ENCODE peak calls at places on chromosomes 13 and 19, in four cellular contexts. One of them, this sample, is unnamed.

GRCh38 chr19:42325896-42326771 is 699 bp downstream of the MEGF8 start:
- DNase-seq in choroid plexus epithelial cell: no peak
- DNase-seq in upper lobe of left lung: peak
- DNase-seq in cardiac muscle cell: peak
- DNase-seq in this sample: no peak

GRCh38 chr19:4445963-4446668 is 11.5 kb downstream of the UBXN6 start:
- DNase-seq in choroid plexus epithelial cell: no peak
- DNase-seq in upper lobe of left lung: peak
- DNase-seq in cardiac muscle cell: no peak
- DNase-seq in this sample: no peak

GRCh38 chr19:1945899-1946298 is 4.9 kb downstream of the CSNK1G2 start:
- DNase-seq in choroid plexus epithelial cell: peak
- DNase-seq in upper lobe of left lung: peak
- DNase-seq in cardiac muscle cell: peak
- DNase-seq in this sample: peak

GRCh38 chr19:35704218-35704617 is at the start of gene ZBTB32:
- DNase-seq in choroid plexus epithelial cell: peak
- DNase-seq in upper lobe of left lung: peak
- DNase-seq in cardiac muscle cell: peak
- DNase-seq in this sample: peak

GRCh38 chr13:40153516-40153915 is 498.1 kb downstream of the COG6 start:
- DNase-seq in choroid plexus epithelial cell: peak
- DNase-seq in upper lobe of left lung: no peak
- DNase-seq in cardiac muscle cell: no peak
- DNase-seq in this sample: no peak

GRCh38 chr19:3984908-3985642 is at the start of gene EEF2:
- DNase-seq in choroid plexus epithelial cell: peak
- DNase-seq in upper lobe of left lung: peak
- DNase-seq in cardiac muscle cell: peak
- DNase-seq in this sample: peak

GRCh38 chr19:38852231-38853044 is 2.7 kb upstream of the HNRNPL start:
- DNase-seq in choroid plexus epithelial cell: peak
- DNase-seq in upper lobe of left lung: peak
- DNase-seq in cardiac muscle cell: no peak
- DNase-seq in this sample: peak

GRCh38 chr13:113458218-113459065 is 5.2 kb upstream of the ADPRHL1 start:
- DNase-seq in choroid plexus epithelial cell: peak
- DNase-seq in upper lobe of left lung: no peak
- DNase-seq in cardiac muscle cell: peak
- DNase-seq in this sample: no peak

GRCh38 chr19:45499196-45500180 is 1.2 kb downstream of the PPM1N start:
- DNase-seq in choroid plexus epithelial cell: peak
- DNase-seq in upper lobe of left lung: no peak
- DNase-seq in cardiac muscle cell: peak
- DNase-seq in this sample: no peak
- H3K4me3 ChIP-seq in choroid plexus epithelial cell: no peak
- H3K4me3 ChIP-seq in upper lobe of left lung: peak
- H3K4me3 ChIP-seq in cardiac muscle cell: peak
- H3K4me3 ChIP-seq in this sample: no peak

DNA sequence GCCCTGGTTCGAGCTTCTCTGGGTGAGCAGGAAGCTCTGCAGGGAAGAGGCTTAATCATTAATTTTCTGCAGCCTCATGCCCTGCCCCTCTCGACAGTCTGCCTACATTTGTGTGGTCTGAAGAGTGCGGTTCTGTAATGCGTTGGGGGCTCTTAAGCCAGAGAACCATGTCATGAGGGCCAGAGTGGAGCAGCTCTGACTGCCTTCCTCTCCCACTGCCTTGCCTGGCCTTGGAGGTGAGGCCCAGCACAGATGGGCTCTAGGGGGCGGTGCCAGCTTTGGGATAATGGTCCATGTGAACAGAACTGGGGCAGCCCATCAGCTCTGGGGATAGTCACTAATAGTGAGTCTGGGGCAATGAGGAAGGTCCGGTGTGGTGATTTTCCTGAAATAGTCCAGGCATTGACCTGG is 5.7 kb downstream of the FGF9 start:
- DNase-seq in choroid plexus epithelial cell: no peak
- DNase-seq in upper lobe of left lung: no peak
- DNase-seq in cardiac muscle cell: peak
- DNase-seq in this sample: no peak
- TF ChIP-seq CTCF in choroid plexus epithelial cell: no peak
- TF ChIP-seq CTCF in upper lobe of left lung: no peak
- TF ChIP-seq CTCF in cardiac muscle cell: no peak
- TF ChIP-seq CTCF in this sample: no peak

GRCh38 chr19:781800-782194 is 15.5 kb upstream of the PTBP1 start:
- DNase-seq in choroid plexus epithelial cell: no peak
- DNase-seq in upper lobe of left lung: no peak
- DNase-seq in cardiac muscle cell: no peak
- DNase-seq in this sample: no peak
- H3K4me3 ChIP-seq in choroid plexus epithelial cell: no peak
- H3K4me3 ChIP-seq in upper lobe of left lung: peak
- H3K4me3 ChIP-seq in cardiac muscle cell: no peak
- H3K4me3 ChIP-seq in this sample: no peak

GRCh38 chr13:79406597-79406908 is 498 bp upstream of the RBM26 start:
- DNase-seq in choroid plexus epithelial cell: no peak
- DNase-seq in upper lobe of left lung: no peak
- DNase-seq in cardiac muscle cell: no peak
- DNase-seq in this sample: no peak

GRCh38 chr13:79405501-79405830 is 589 bp downstream of the RBM26 start:
- DNase-seq in choroid plexus epithelial cell: peak
- DNase-seq in upper lobe of left lung: no peak
- DNase-seq in cardiac muscle cell: no peak
- DNase-seq in this sample: no peak

GRCh38 chr13:79407349-79407979 is 1.4 kb upstream of the RBM26 start:
- DNase-seq in choroid plexus epithelial cell: no peak
- DNase-seq in upper lobe of left lung: no peak
- DNase-seq in cardiac muscle cell: no peak
- DNase-seq in this sample: no peak

GRCh38 chr13:79404985-79405384 is 1.1 kb downstream of the RBM26 start:
- DNase-seq in choroid plexus epithelial cell: no peak
- DNase-seq in upper lobe of left lung: no peak
- DNase-seq in cardiac muscle cell: no peak
- DNase-seq in this sample: no peak

DNA sequence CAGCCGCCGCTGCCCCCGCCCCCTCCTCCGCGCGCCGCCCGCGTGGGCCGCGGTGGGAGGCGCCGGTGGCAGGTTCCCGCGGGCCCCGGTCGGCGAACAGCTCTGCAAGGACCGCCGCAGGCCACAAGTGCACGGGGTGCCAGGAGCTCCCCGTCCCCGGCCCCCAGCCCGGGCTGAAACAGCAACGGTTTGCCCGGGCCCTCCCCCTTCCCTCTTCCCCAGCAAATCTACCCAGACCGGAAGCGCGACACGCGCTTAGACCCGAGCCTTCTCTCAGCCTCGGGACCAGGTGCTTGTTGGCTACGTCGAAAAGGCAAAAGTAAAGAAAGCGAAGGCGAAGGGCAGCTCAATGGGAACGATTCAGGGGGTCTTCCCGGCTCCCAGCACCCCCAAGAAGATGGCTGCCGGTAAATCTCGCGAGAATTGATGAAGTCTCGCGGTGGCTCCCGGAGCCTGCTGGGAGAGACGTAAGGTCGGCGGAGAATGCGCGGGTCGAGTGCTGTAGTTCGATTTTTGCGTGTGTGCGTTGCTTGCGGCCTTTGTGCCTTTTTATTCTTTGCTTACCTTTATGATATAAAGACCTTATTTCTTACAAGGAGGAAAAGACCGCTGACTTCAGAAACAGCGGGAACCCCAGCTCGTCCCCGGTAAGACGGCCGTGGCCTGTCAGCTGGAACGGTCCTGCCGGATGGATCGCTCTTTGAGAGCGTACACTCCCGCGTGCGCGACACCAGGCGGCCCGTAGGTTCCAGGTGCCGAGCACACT is at the start of gene RBM26:
- DNase-seq in choroid plexus epithelial cell: peak
- DNase-seq in upper lobe of left lung: peak
- DNase-seq in cardiac muscle cell: peak
- DNase-seq in this sample: peak
- TF ChIP-seq CTCF in choroid plexus epithelial cell: peak
- TF ChIP-seq CTCF in upper lobe of left lung: no peak
- TF ChIP-seq CTCF in cardiac muscle cell: peak
- TF ChIP-seq CTCF in this sample: no peak

GRCh38 chr19:17929056-17929455 is 3.8 kb upstream of the CCDC124 start:
- DNase-seq in choroid plexus epithelial cell: no peak
- DNase-seq in upper lobe of left lung: no peak
- DNase-seq in cardiac muscle cell: no peak
- DNase-seq in this sample: no peak
- H3K4me3 ChIP-seq in choroid plexus epithelial cell: no peak
- H3K4me3 ChIP-seq in upper lobe of left lung: no peak
- H3K4me3 ChIP-seq in cardiac muscle cell: no peak
- H3K4me3 ChIP-seq in this sample: no peak

GRCh38 chr13:110812111-110812868 is 98.8 kb downstream of the ING1 start:
- DNase-seq in choroid plexus epithelial cell: peak
- DNase-seq in upper lobe of left lung: peak
- DNase-seq in cardiac muscle cell: no peak
- DNase-seq in this sample: peak
- TF ChIP-seq CTCF in choroid plexus epithelial cell: peak
- TF ChIP-seq CTCF in upper lobe of left lung: no peak
- TF ChIP-seq CTCF in cardiac muscle cell: peak
- TF ChIP-seq CTCF in this sample: no peak